ENCODE peak calls at places on chromosome 1, in nine cellular contexts. One of them, this sample, is unnamed.

GRCh38 chr1:174964261-174964984 is 35.3 kb upstream of the CACYBP start:
- DNase-seq in tibial artery: no peak
- DNase-seq in stomach: no peak
- DNase-seq in GM10248: no peak
- DNase-seq in breast epithelium: no peak
- DNase-seq in GM23338: no peak
- DNase-seq in brain microvascular endothelial cell: no peak
- DNase-seq in cardiac fibroblast: peak
- DNase-seq in ovary: no peak
- DNase-seq in this sample: no peak

GRCh38 chr1:47592296-47592975 is 154.6 kb downstream of the FOXD2 start:
- DNase-seq in cardiac fibroblast: no peak
- DNase-seq in stomach: no peak
- DNase-seq in GM10248: no peak
- DNase-seq in GM23338: peak
- DNase-seq in ovary: no peak
- DNase-seq in brain microvascular endothelial cell: no peak
- DNase-seq in tibial artery: no peak
- DNase-seq in breast epithelium: no peak
- DNase-seq in this sample: no peak

GRCh38 chr1:71190843-71191242 is 110.0 kb upstream of the ZRANB2 start:
- DNase-seq in GM23338: no peak
- DNase-seq in cardiac fibroblast: no peak
- DNase-seq in stomach: no peak
- DNase-seq in brain microvascular endothelial cell: no peak
- DNase-seq in ovary: no peak
- DNase-seq in tibial artery: no peak
- DNase-seq in breast epithelium: no peak
- DNase-seq in GM10248: no peak
- DNase-seq in this sample: no peak

GRCh38 chr1:55503663-55504305 is 288.6 kb upstream of the USP24 start:
- DNase-seq in stomach: no peak
- DNase-seq in cardiac fibroblast: peak
- DNase-seq in brain microvascular endothelial cell: no peak
- DNase-seq in tibial artery: no peak
- DNase-seq in GM10248: no peak
- DNase-seq in GM23338: no peak
- DNase-seq in breast epithelium: no peak
- DNase-seq in ovary: no peak
- DNase-seq in this sample: no peak

GRCh38 chr1:17369466-17369865 is 2.5 kb upstream of the PADI6 start:
- DNase-seq in breast epithelium: no peak
- DNase-seq in tibial artery: no peak
- DNase-seq in cardiac fibroblast: peak
- DNase-seq in ovary: no peak
- DNase-seq in GM23338: no peak
- DNase-seq in stomach: no peak
- DNase-seq in GM10248: no peak
- DNase-seq in brain microvascular endothelial cell: peak
- DNase-seq in this sample: no peak

GRCh38 chr1:78383923-78384322 is 106.9 kb upstream of the PTGFR start:
- DNase-seq in brain microvascular endothelial cell: no peak
- DNase-seq in cardiac fibroblast: peak
- DNase-seq in GM10248: no peak
- DNase-seq in breast epithelium: no peak
- DNase-seq in tibial artery: no peak
- DNase-seq in ovary: no peak
- DNase-seq in stomach: no peak
- DNase-seq in GM23338: no peak
- DNase-seq in this sample: peak

GRCh38 chr1:9293512-9294439 is 1.1 kb downstream of the SPSB1 start:
- DNase-seq in tibial artery: no peak
- DNase-seq in brain microvascular endothelial cell: peak
- DNase-seq in stomach: peak
- DNase-seq in ovary: peak
- DNase-seq in cardiac fibroblast: peak
- DNase-seq in GM10248: peak
- DNase-seq in GM23338: peak
- DNase-seq in breast epithelium: no peak
- DNase-seq in this sample: no peak

GRCh38 chr1:74237787-74238186 is 2.6 kb downstream of the TNNI3K start:
- DNase-seq in tibial artery: no peak
- DNase-seq in ovary: no peak
- DNase-seq in cardiac fibroblast: no peak
- DNase-seq in breast epithelium: no peak
- DNase-seq in brain microvascular endothelial cell: no peak
- DNase-seq in GM10248: no peak
- DNase-seq in stomach: no peak
- DNase-seq in GM23338: no peak
- DNase-seq in this sample: no peak

GRCh38 chr1:197671920-197672319 is 103.4 kb downstream of the DENND1B start:
- DNase-seq in breast epithelium: no peak
- DNase-seq in cardiac fibroblast: no peak
- DNase-seq in ovary: no peak
- DNase-seq in brain microvascular endothelial cell: no peak
- DNase-seq in GM23338: no peak
- DNase-seq in stomach: no peak
- DNase-seq in GM10248: no peak
- DNase-seq in tibial artery: no peak
- DNase-seq in this sample: no peak

GRCh38 chr1:45329445-45329844 is 2.8 kb downstream of the HPDL start:
- DNase-seq in GM10248: peak
- DNase-seq in tibial artery: no peak
- DNase-seq in brain microvascular endothelial cell: no peak
- DNase-seq in cardiac fibroblast: no peak
- DNase-seq in breast epithelium: no peak
- DNase-seq in stomach: no peak
- DNase-seq in ovary: no peak
- DNase-seq in GM23338: peak
- DNase-seq in this sample: no peak

GRCh38 chr1:30034627-30035521 is 688.5 kb downstream of the MATN1 start:
- DNase-seq in ovary: no peak
- DNase-seq in tibial artery: peak
- DNase-seq in stomach: no peak
- DNase-seq in cardiac fibroblast: peak
- DNase-seq in GM10248: no peak
- DNase-seq in breast epithelium: no peak
- DNase-seq in brain microvascular endothelial cell: peak
- DNase-seq in GM23338: peak
- DNase-seq in this sample: no peak

GRCh38 chr1:219269171-219269570 is 95.5 kb downstream of the LYPLAL1 start:
- DNase-seq in stomach: no peak
- DNase-seq in brain microvascular endothelial cell: no peak
- DNase-seq in GM23338: no peak
- DNase-seq in GM10248: no peak
- DNase-seq in tibial artery: no peak
- DNase-seq in cardiac fibroblast: no peak
- DNase-seq in ovary: no peak
- DNase-seq in breast epithelium: no peak
- DNase-seq in this sample: no peak

GRCh38 chr1:76939107-76939816 is 72.0 kb downstream of the ST6GALNAC5 start:
- DNase-seq in stomach: no peak
- DNase-seq in brain microvascular endothelial cell: peak
- DNase-seq in cardiac fibroblast: peak
- DNase-seq in tibial artery: no peak
- DNase-seq in GM23338: no peak
- DNase-seq in breast epithelium: no peak
- DNase-seq in GM10248: peak
- DNase-seq in ovary: no peak
- DNase-seq in this sample: no peak

GRCh38 chr1:169676001-169676400 is 35.4 kb downstream of the SELL start:
- DNase-seq in tibial artery: no peak
- DNase-seq in GM23338: no peak
- DNase-seq in cardiac fibroblast: peak
- DNase-seq in stomach: peak
- DNase-seq in breast epithelium: no peak
- DNase-seq in brain microvascular endothelial cell: peak
- DNase-seq in ovary: no peak
- DNase-seq in GM10248: no peak
- DNase-seq in this sample: no peak

GRCh38 chr1:169576241-169576933 is 9.9 kb downstream of the F5 start:
- DNase-seq in GM23338: peak
- DNase-seq in GM10248: no peak
- DNase-seq in breast epithelium: no peak
- DNase-seq in tibial artery: no peak
- DNase-seq in cardiac fibroblast: no peak
- DNase-seq in brain microvascular endothelial cell: no peak
- DNase-seq in stomach: no peak
- DNase-seq in ovary: no peak
- DNase-seq in this sample: no peak

GRCh38 chr1:8423702-8424538 is 106.0 kb downstream of the SLC45A1 start:
- DNase-seq in cardiac fibroblast: peak
- DNase-seq in GM10248: peak
- DNase-seq in ovary: peak
- DNase-seq in breast epithelium: no peak
- DNase-seq in brain microvascular endothelial cell: peak
- DNase-seq in stomach: peak
- DNase-seq in GM23338: peak
- DNase-seq in tibial artery: peak
- DNase-seq in this sample: no peak

GRCh38 chr1:93620841-93621210 is 60.8 kb downstream of the BCAR3 start:
- DNase-seq in stomach: peak
- DNase-seq in breast epithelium: no peak
- DNase-seq in ovary: no peak
- DNase-seq in tibial artery: no peak
- DNase-seq in GM23338: peak
- DNase-seq in brain microvascular endothelial cell: no peak
- DNase-seq in cardiac fibroblast: peak
- DNase-seq in GM10248: no peak
- DNase-seq in this sample: no peak

GRCh38 chr1:184208622-184209021 is 157.1 kb downstream of the TSEN15 start:
- DNase-seq in GM23338: no peak
- DNase-seq in stomach: no peak
- DNase-seq in GM10248: no peak
- DNase-seq in ovary: no peak
- DNase-seq in breast epithelium: no peak
- DNase-seq in cardiac fibroblast: no peak
- DNase-seq in brain microvascular endothelial cell: no peak
- DNase-seq in tibial artery: no peak
- DNase-seq in this sample: no peak

GRCh38 chr1:206882555-206882954 is 14.7 kb upstream of the IL24 start:
- DNase-seq in GM10248: no peak
- DNase-seq in stomach: no peak
- DNase-seq in ovary: no peak
- DNase-seq in GM23338: peak
- DNase-seq in tibial artery: no peak
- DNase-seq in breast epithelium: no peak
- DNase-seq in cardiac fibroblast: no peak
- DNase-seq in brain microvascular endothelial cell: no peak
- DNase-seq in this sample: no peak
- TF ChIP-seq CTCF in GM10248: no peak
- TF ChIP-seq CTCF in stomach: no peak
- TF ChIP-seq CTCF in ovary: no peak
- TF ChIP-seq CTCF in GM23338: peak
- TF ChIP-seq CTCF in tibial artery: no peak
- TF ChIP-seq CTCF in breast epithelium: no peak
- TF ChIP-seq CTCF in cardiac fibroblast: peak
- TF ChIP-seq CTCF in brain microvascular endothelial cell: no peak
- TF ChIP-seq CTCF in this sample: no peak

GRCh38 chr1:36576677-36577076 is 94.0 kb upstream of the CSF3R start:
- DNase-seq in brain microvascular endothelial cell: no peak
- DNase-seq in ovary: no peak
- DNase-seq in breast epithelium: no peak
- DNase-seq in GM10248: no peak
- DNase-seq in stomach: no peak
- DNase-seq in GM23338: peak
- DNase-seq in tibial artery: no peak
- DNase-seq in cardiac fibroblast: no peak
- DNase-seq in this sample: no peak
- TF ChIP-seq CTCF in brain microvascular endothelial cell: no peak
- TF ChIP-seq CTCF in ovary: no peak
- TF ChIP-seq CTCF in breast epithelium: no peak
- TF ChIP-seq CTCF in GM10248: no peak
- TF ChIP-seq CTCF in stomach: no peak
- TF ChIP-seq CTCF in GM23338: no peak
- TF ChIP-seq CTCF in tibial artery: no peak
- TF ChIP-seq CTCF in cardiac fibroblast: no peak
- TF ChIP-seq CTCF in this sample: no peak

GRCh38 chr1:182720465-182720864 is 36.1 kb upstream of the RGS8 start:
- DNase-seq in cardiac fibroblast: peak
- DNase-seq in stomach: no peak
- DNase-seq in GM10248: no peak
- DNase-seq in breast epithelium: no peak
- DNase-seq in brain microvascular endothelial cell: peak
- DNase-seq in tibial artery: no peak
- DNase-seq in GM23338: peak
- DNase-seq in ovary: no peak
- DNase-seq in this sample: no peak
- TF ChIP-seq CTCF in cardiac fibroblast: peak
- TF ChIP-seq CTCF in stomach: no peak
- TF ChIP-seq CTCF in GM10248: no peak
- TF ChIP-seq CTCF in breast epithelium: no peak
- TF ChIP-seq CTCF in brain microvascular endothelial cell: peak
- TF ChIP-seq CTCF in tibial artery: no peak
- TF ChIP-seq CTCF in GM23338: peak
- TF ChIP-seq CTCF in ovary: no peak
- TF ChIP-seq CTCF in this sample: no peak

GRCh38 chr1:227466039-227466645 is 97.2 kb upstream of the ZNF678 start:
- DNase-seq in cardiac fibroblast: no peak
- DNase-seq in breast epithelium: no peak
- DNase-seq in GM23338: no peak
- DNase-seq in GM10248: no peak
- DNase-seq in tibial artery: no peak
- DNase-seq in stomach: no peak
- DNase-seq in brain microvascular endothelial cell: no peak
- DNase-seq in ovary: no peak
- DNase-seq in this sample: no peak

GRCh38 chr1:227470688-227471087 is 92.7 kb upstream of the ZNF678 start:
- DNase-seq in stomach: no peak
- DNase-seq in breast epithelium: no peak
- DNase-seq in tibial artery: no peak
- DNase-seq in ovary: no peak
- DNase-seq in cardiac fibroblast: no peak
- DNase-seq in brain microvascular endothelial cell: no peak
- DNase-seq in GM10248: no peak
- DNase-seq in GM23338: no peak
- DNase-seq in this sample: no peak

GRCh38 chr1:227459977-227460376 is 103.4 kb upstream of the ZNF678 start:
- DNase-seq in tibial artery: no peak
- DNase-seq in stomach: no peak
- DNase-seq in ovary: no peak
- DNase-seq in GM23338: no peak
- DNase-seq in breast epithelium: no peak
- DNase-seq in brain microvascular endothelial cell: no peak
- DNase-seq in GM10248: no peak
- DNase-seq in cardiac fibroblast: no peak
- DNase-seq in this sample: no peak

GRCh38 chr1:227469708-227470107 is 93.6 kb upstream of the ZNF678 start:
- DNase-seq in breast epithelium: no peak
- DNase-seq in GM23338: no peak
- DNase-seq in cardiac fibroblast: no peak
- DNase-seq in GM10248: no peak
- DNase-seq in tibial artery: no peak
- DNase-seq in stomach: no peak
- DNase-seq in ovary: no peak
- DNase-seq in brain microvascular endothelial cell: no peak
- DNase-seq in this sample: no peak

DNA sequence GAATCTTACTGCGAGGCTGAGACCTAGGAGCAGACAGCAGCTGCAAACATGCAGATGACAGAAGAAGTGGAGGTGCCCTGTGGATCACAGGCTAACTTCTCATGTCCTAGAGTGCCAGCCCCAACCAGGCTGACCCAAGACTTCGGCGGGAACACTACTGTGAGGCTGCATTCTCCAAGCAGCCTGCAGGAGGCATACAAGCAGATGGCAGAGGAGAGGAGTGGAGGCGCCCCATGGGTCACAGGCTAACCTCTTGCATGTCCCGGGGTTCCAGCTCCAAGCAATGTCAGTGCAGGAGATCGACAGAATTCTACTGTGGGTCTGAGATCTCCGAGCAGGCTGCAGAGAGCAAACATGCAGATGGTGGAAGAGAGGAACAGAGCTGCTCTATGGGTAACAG is 98.1 kb upstream of the ZNF678 start:
- DNase-seq in GM23338: peak
- DNase-seq in breast epithelium: no peak
- DNase-seq in stomach: no peak
- DNase-seq in tibial artery: no peak
- DNase-seq in brain microvascular endothelial cell: no peak
- DNase-seq in GM10248: no peak
- DNase-seq in ovary: no peak
- DNase-seq in cardiac fibroblast: no peak
- DNase-seq in this sample: no peak
- TF ChIP-seq CTCF in GM23338: peak
- TF ChIP-seq CTCF in breast epithelium: no peak
- TF ChIP-seq CTCF in stomach: no peak
- TF ChIP-seq CTCF in tibial artery: no peak
- TF ChIP-seq CTCF in brain microvascular endothelial cell: peak
- TF ChIP-seq CTCF in GM10248: no peak
- TF ChIP-seq CTCF in ovary: no peak
- TF ChIP-seq CTCF in cardiac fibroblast: no peak
- TF ChIP-seq CTCF in this sample: no peak